ENCODE peak calls at places on chromosomes 4 and X, in eight cellular contexts. A is astrocyte of the spinal cord; G is CD8-positive, alpha-beta memory T cell; Z is mammary epithelial cell; H is HFF-Myc; P is body of pancreas; R is Peyer's patch; T is NCI-H1417. U is an unnamed sample.

GRCh38 chr4:48093949-48094550 is 40.0 kb downstream of the TXK start:
- DNase-seq in A (peak; percentile 16), G (no peak), Z (peak; percentile 93), H (no peak), P (peak; percentile 13), R (no peak), T (no peak), U (no peak)

GRCh38 chr4:58061967-58062366 is 951.8 kb upstream of the IGFBP7 start:
- DNase-seq in A (no peak), G (no peak), Z (no peak), H (no peak), P (no peak), R (no peak), T (no peak), U (no peak)

GRCh38 chr4:82715731-82716617 is 82.6 kb downstream of the SCD5 start:
- DNase-seq in A (no peak), G (no peak), Z (peak; percentile 82), H (no peak), P (no peak), R (no peak), T (no peak), U (no peak)

GRCh38 chrX:112641449-112641848 is 38.3 kb downstream of the LHFPL1 start:
- DNase-seq in A (no peak), G (no peak), Z (no peak), H (no peak), P (no peak), R (no peak), T (no peak), U (no peak)

GRCh38 chrX:19824603-19825002 is 62.8 kb downstream of the SH3KBP1 start:
- DNase-seq in A (peak; percentile 54), G (peak; percentile 29), Z (no peak), H (no peak), P (no peak), R (no peak), T (no peak), U (no peak)

GRCh38 chrX:3175659-3176438 is 134.6 kb downstream of the ARSF start:
- DNase-seq in A (peak; percentile 70), G (no peak), Z (no peak), H (no peak), P (no peak), R (no peak), T (no peak), U (peak; percentile 69)

GRCh38 chr4:116925900-116926457 is 159.4 kb downstream of the TRAM1L1 start:
- DNase-seq in A (peak; percentile 34), G (no peak), Z (no peak), H (no peak), P (peak; percentile 19), R (no peak), T (no peak), U (no peak)

GRCh38 chr4:78772526-78773084 is 3.5 kb upstream of the BMP2K start:
- DNase-seq in A (no peak), G (no peak), Z (no peak), H (no peak), P (no peak), R (no peak), T (no peak), U (no peak)

GRCh38 chr4:27005512-27006246 is 145.0 kb downstream of the STIM2 start:
- DNase-seq in A (peak; percentile 73), G (no peak), Z (peak; percentile 67), H (no peak), P (no peak), R (no peak), T (no peak), U (no peak)

GRCh38 chr4:174154455-174154854 is 129.0 kb downstream of the FBXO8 start:
- DNase-seq in A (peak; percentile 74), G (no peak), Z (peak; percentile 50), H (no peak), P (no peak), R (no peak), T (no peak), U (peak; percentile 6)

GRCh38 chr4:720111-720860 is 14.7 kb downstream of the PCGF3 start:
- DNase-seq in A (no peak), G (no peak), Z (no peak), H (no peak), P (no peak), R (no peak), T (no peak), U (no peak)

GRCh38 chr4:158856852-158857251 is 88.0 kb downstream of the FNIP2 start:
- DNase-seq in A (peak; percentile 58), G (no peak), Z (peak; percentile 25), H (peak; percentile 14), P (no peak), R (no peak), T (no peak), U (peak; percentile 29)

GRCh38 chrX:118823263-118824172 is at the start of gene ZCCHC12:
- DNase-seq in A (peak; percentile 59), G (peak; percentile 62), Z (peak; percentile 25), H (no peak), P (peak; percentile 31), R (peak; percentile 44), T (peak; percentile 28), U (peak; percentile 80)

GRCh38 chr4:176286728-176287127 is 17.7 kb upstream of the ASB5 start:
- DNase-seq in A (no peak), G (no peak), Z (no peak), H (no peak), P (no peak), R (no peak), T (no peak), U (no peak)

GRCh38 chr4:34974313-34974680 is 1270.0 kb downstream of the ARAP2 start:
- DNase-seq in A (no peak), G (no peak), Z (no peak), H (no peak), P (no peak), R (no peak), T (no peak), U (no peak)

GRCh38 chrX:111743316-111743715 is 62.3 kb downstream of the ALG13 start:
- DNase-seq in A (no peak), G (no peak), Z (no peak), H (no peak), P (no peak), R (no peak), T (no peak), U (no peak)

GRCh38 chr4:139978692-139979091 is 175.3 kb downstream of the MAML3 start:
- DNase-seq in A (no peak), G (no peak), Z (no peak), H (no peak), P (no peak), R (peak; percentile 42), T (no peak), U (no peak)

GRCh38 chr4:103105558-103106356 is 6.1 kb upstream of the BDH2 start:
- DNase-seq in A (peak; percentile 29), G (no peak), Z (no peak), H (no peak), P (no peak), R (no peak), T (no peak), U (no peak)

GRCh38 chr4:18057821-18058533 is 36.4 kb upstream of the LCORL start:
- DNase-seq in A (no peak), G (no peak), Z (no peak), H (no peak), P (no peak), R (no peak), T (no peak), U (no peak)

GRCh38 chr4:6441758-6442157 is 30.7 kb downstream of the PPP2R2C start:
- DNase-seq in A (no peak), G (no peak), Z (no peak), H (no peak), P (no peak), R (no peak), T (no peak), U (no peak)

GRCh38 chr4:47061435-47061834 is 30.1 kb downstream of the GABRB1 start:
- DNase-seq in A (peak; percentile 78), G (no peak), Z (no peak), H (no peak), P (no peak), R (no peak), T (no peak), U (no peak)

GRCh38 chrX:128714425-128714824 is 662.2 kb upstream of the ACTRT1 start:
- DNase-seq in A (no peak), G (no peak), Z (no peak), H (no peak), P (no peak), R (no peak), T (no peak), U (no peak)

GRCh38 chrX:150463566-150463965 is 100.4 kb downstream of the MAMLD1 start:
- DNase-seq in A (no peak), G (no peak), Z (no peak), H (no peak), P (no peak), R (no peak), T (no peak), U (no peak)

GRCh38 chr4:77861500-77861899 is 1.1 kb upstream of the MRPL1 start:
- DNase-seq in A (no peak), G (no peak), Z (no peak), H (no peak), P (no peak), R (no peak), T (no peak), U (peak; percentile 26)

GRCh38 chr4:88481557-88481956 is 24.6 kb downstream of the HERC5 start:
- DNase-seq in A (no peak), G (no peak), Z (no peak), H (no peak), P (no peak), R (no peak), T (no peak), U (no peak)

GRCh38 chr4:31545755-31546154 is 825.6 kb downstream of the PCDH7 start:
- DNase-seq in A (no peak), G (no peak), Z (no peak), H (no peak), P (no peak), R (no peak), T (no peak), U (no peak)

GRCh38 chrX:128931071-128931470 is 592.2 kb downstream of the SMARCA1 start:
- DNase-seq in A (no peak), G (no peak), Z (no peak), H (no peak), P (no peak), R (no peak), T (no peak), U (no peak)

GRCh38 chr4:14853186-14853946 is 148.9 kb upstream of the CPEB2 start:
- DNase-seq in A (peak; percentile 91), G (no peak), Z (peak; percentile 78), H (peak; percentile 30), P (no peak), R (no peak), T (no peak), U (no peak)

GRCh38 chr4:53476232-53477037 is 99.0 kb downstream of the FIP1L1 start:
- DNase-seq in A (peak; percentile 98), G (no peak), Z (peak; percentile 98), H (peak; percentile 96), P (no peak), R (no peak), T (no peak), U (peak; percentile 25)

GRCh38 chr4:39716356-39716755 is 18.4 kb downstream of the UBE2K start:
- DNase-seq in A (no peak), G (no peak), Z (no peak), H (no peak), P (no peak), R (no peak), T (no peak), U (no peak)

GRCh38 chrX:78545233-78545632 is 113.9 kb downstream of the RTL3 start:
- DNase-seq in A (no peak), G (no peak), Z (no peak), H (no peak), P (no peak), R (no peak), T (no peak), U (no peak)

GRCh38 chr4:40845136-40845910 is 95.6 kb downstream of the NSUN7 start:
- DNase-seq in A (no peak), G (no peak), Z (no peak), H (no peak), P (no peak), R (no peak), T (no peak), U (no peak)

GRCh38 chr4:1628892-1629703 is 55.0 kb downstream of the FAM53A start:
- DNase-seq in A (peak; percentile 17), G (peak; percentile 64), Z (peak; percentile 17), H (no peak), P (peak; percentile 64), R (peak; percentile 55), T (peak; percentile 30), U (peak; percentile 88)

GRCh38 chr4:5758741-5759140 is 47.7 kb downstream of the EVC start:
- DNase-seq in A (peak; percentile 93), G (no peak), Z (peak; percentile 98), H (peak; percentile 88), P (no peak), R (no peak), T (no peak), U (no peak)